ENCODE peak calls at places on chromosome 6, in four cellular contexts. W, G, Q and V are unnamed samples. For H3K27me3, the result is how much of the 10 kb centered on the place peaks cover.

GRCh38 chr6:35731414-35731735 is 5.5 kb upstream of the ARMC12 start:
- DNase-seq in W (no peak), G (peak), Q (peak), V (peak)

GRCh38 chr6:157549468-157549745 is 168.4 kb downstream of the ZDHHC14 start:
- DNase-seq in W (no peak), G (no peak), Q (no peak), V (no peak)

GRCh38 chr6:129346964-129347363 is 363.0 kb downstream of the ARHGAP18 start:
- DNase-seq in W (no peak), G (no peak), Q (no peak), V (no peak)

GRCh38 chr6:2196079-2196679 is 49.2 kb downstream of the GMDS start:
- DNase-seq in W (no peak), G (peak), Q (no peak), V (peak)

GRCh38 chr6:107416179-107416578 is 43.2 kb downstream of the PDSS2 start:
- DNase-seq in W (no peak), G (no peak), Q (no peak), V (no peak)

GRCh38 chr6:53725791-53726575 is 60.4 kb upstream of the KLHL31 start:
- DNase-seq in W (no peak), G (peak), Q (peak), V (peak)

GRCh38 chr6:42925248-42925857 is 3.9 kb upstream of the CNPY3 start:
- DNase-seq in W (no peak), G (no peak), Q (no peak), V (no peak)

GRCh38 chr6:43369174-43370002 is at the start of gene ZNF318:
- DNase-seq in W (peak), G (peak), Q (peak), V (peak)

GRCh38 chr6:123841067-123841896 is 37.6 kb downstream of the NKAIN2 start:
- DNase-seq in W (no peak), G (no peak), Q (no peak), V (no peak)

GRCh38 chr6:157442296-157442695 is 61.3 kb downstream of the ZDHHC14 start:
- DNase-seq in W (no peak), G (no peak), Q (no peak), V (no peak)

GRCh38 chr6:6586671-6587526 is 1.6 kb upstream of the LY86 start:
- DNase-seq in W (no peak), G (no peak), Q (no peak), V (no peak)

GRCh38 chr6:37056439-37057127 is 51.1 kb downstream of the FGD2 start:
- DNase-seq in W (no peak), G (peak), Q (no peak), V (no peak)

GRCh38 chr6:111534366-111534765 is 51.3 kb upstream of the REV3L start:
- DNase-seq in W (no peak), G (peak), Q (peak), V (peak)

GRCh38 chr6:72758901-72759300 is 137.0 kb downstream of the KCNQ5 start:
- DNase-seq in W (no peak), G (no peak), Q (no peak), V (no peak)

GRCh38 chr6:118712955-118713354 is 61.6 kb upstream of the CEP85L start:
- DNase-seq in W (peak), G (peak), Q (no peak), V (no peak)

GRCh38 chr6:66897576-66897975 is 1190.5 kb upstream of the EYS start:
- DNase-seq in W (no peak), G (peak), Q (no peak), V (no peak)

GRCh38 chr6:56335733-56336132 is 88.4 kb upstream of the COL21A1 start:
- DNase-seq in W (peak), G (peak), Q (no peak), V (no peak)

GRCh38 chr6:56334937-56335336 is 87.6 kb upstream of the COL21A1 start:
- DNase-seq in W (no peak), G (peak), Q (no peak), V (no peak)

GRCh38 chr6:56343295-56343694 is 95.9 kb upstream of the COL21A1 start:
- DNase-seq in W (no peak), G (no peak), Q (no peak), V (no peak)

GRCh38 chr6:56339524-56339923 is 92.1 kb upstream of the COL21A1 start:
- DNase-seq in W (no peak), G (no peak), Q (no peak), V (no peak)
- H3K27me3 ChIP-seq in W (under half), G (under half), Q (under half), V (under half)

GRCh38 chr6:41635365-41635764 is 2.9 kb upstream of the MDFI start:
- DNase-seq in W (no peak), G (no peak), Q (no peak), V (no peak)

GRCh38 chr6:41637179-41638001 is 878 bp upstream of the MDFI start:
- DNase-seq in W (no peak), G (peak), Q (no peak), V (no peak)

GRCh38 chr6:41638002-41638800 is at the start of gene MDFI:
- DNase-seq in W (no peak), G (no peak), Q (no peak), V (no peak)

GRCh38 chr6:41634657-41635056 is 3.6 kb upstream of the MDFI start:
- DNase-seq in W (no peak), G (no peak), Q (no peak), V (no peak)

GRCh38 chr6:41636803-41637178 is 1.5 kb upstream of the MDFI start:
- DNase-seq in W (no peak), G (peak), Q (no peak), V (peak)
- H3K27me3 ChIP-seq in W (half or more), G (under half), Q (under half), V (under half)

GRCh38 chr6:149936743-149937142 is 5.1 kb upstream of the ULBP2 start:
- DNase-seq in W (no peak), G (no peak), Q (no peak), V (no peak)
- H3K27me3 ChIP-seq in W (under half), G (under half), Q (under half), V (under half)

DNA sequence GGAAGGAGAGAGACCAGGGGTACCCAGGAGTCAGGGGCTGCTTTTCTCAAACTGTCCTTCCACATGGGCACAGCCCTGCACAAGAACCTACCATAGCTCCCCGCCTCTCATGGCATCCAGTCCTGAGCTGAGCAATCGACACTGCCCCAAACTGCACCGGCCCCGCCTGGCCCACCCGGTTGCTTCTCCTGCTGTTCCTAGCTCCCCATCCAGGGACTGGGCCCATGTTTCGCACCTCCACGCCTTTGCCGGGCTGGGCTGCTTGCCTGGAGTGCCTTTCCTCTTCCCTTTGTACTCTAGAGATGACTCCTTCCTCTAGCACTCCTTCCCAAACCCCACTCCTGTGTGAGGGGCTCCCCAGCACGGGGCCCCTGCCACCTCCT is 123.0 kb downstream of the GRM4 start:
- DNase-seq in W (no peak), G (no peak), Q (no peak), V (no peak)
- H3K27me3 ChIP-seq in W (under half), G (under half), Q (under half), V (under half)

DNA sequence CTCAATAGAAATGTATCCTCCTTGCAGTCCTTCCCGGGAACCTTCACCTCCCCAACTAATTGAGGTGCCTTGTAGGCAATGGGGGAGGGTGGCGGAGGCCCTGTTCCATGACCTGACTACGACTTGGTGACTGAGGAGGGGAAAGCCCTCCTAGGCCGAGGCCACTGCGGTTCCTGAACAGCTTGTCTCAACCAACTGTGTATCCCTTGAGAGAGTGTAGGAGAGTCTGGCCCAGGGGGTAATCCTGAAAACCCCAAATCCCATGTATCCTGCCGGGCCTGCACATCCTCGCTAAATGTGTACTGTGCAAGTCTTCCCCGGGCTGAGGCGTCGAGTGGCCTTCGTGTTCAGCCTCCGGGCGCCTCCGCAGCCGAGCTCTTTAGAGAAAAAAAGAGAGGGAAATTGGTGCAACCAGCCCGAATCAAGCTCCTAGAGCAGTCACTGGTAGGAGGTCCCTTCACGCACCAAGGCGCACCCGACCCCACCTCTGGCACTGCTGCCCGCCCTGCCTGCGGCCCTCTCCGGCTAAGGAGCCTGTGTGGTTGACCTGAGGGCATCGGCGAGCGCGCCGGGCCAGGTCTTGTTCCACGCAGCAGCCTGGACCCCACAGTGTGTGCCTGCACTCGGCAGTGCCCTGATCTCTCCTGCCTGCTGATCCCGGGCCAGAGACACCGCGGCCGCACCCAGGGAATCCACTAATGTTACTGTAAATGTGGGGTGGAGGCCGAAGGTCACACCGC is 7.3 kb downstream of the SIM1 start:
- DNase-seq in W (no peak), G (no peak), Q (no peak), V (no peak)
- H3K27me3 ChIP-seq in W (under half), G (under half), Q (half or more), V (under half)

DNA sequence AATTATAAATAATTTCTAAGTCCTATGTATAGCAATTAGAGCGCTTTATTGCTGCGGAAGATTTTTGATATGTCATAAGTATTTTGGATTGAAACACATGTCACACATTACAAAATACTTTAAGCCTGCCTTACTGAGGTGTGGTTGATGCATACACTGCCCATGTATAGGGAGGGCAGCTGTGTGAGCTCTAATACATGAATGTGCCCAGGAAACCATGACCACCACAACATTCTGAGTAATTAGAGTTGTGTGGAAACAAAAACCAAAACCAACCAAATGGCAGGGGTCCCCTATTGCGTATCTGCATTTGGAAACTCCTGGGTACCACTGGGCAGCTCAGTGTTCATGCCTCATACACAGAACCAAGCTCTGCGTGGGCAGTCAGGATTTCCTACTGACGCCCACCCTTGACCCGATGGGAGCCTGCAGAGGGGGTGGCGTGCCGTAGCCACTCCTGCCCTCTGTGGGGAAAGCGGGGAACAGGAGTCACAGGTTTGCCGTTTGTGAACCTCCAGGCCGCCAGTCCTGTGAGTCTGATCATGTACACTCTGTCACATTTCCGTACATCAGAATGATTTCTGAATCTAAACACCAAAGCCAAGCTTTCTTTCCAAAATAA is 50.9 kb upstream of the PDE10A start:
- DNase-seq in W (no peak), G (no peak), Q (no peak), V (no peak)
- H3K27me3 ChIP-seq in W (under half), G (under half), Q (under half), V (under half)

GRCh38 chr6:39008737-39009136 is 39.8 kb upstream of the GLP1R start:
- DNase-seq in W (no peak), G (no peak), Q (no peak), V (no peak)
- H3K27me3 ChIP-seq in W (under half), G (half or more), Q (under half), V (under half)

GRCh38 chr6:168101201-168102092 is 22.4 kb upstream of the FRMD1 start:
- DNase-seq in W (no peak), G (no peak), Q (no peak), V (no peak)

GRCh38 chr6:168103036-168103830 is 24.2 kb upstream of the FRMD1 start:
- DNase-seq in W (no peak), G (no peak), Q (no peak), V (no peak)

GRCh38 chr6:168100011-168100802 is 21.2 kb upstream of the FRMD1 start:
- DNase-seq in W (no peak), G (no peak), Q (no peak), V (no peak)

GRCh38 chr6:168100803-168101095 is 21.7 kb upstream of the FRMD1 start:
- DNase-seq in W (no peak), G (no peak), Q (no peak), V (no peak)

DNA sequence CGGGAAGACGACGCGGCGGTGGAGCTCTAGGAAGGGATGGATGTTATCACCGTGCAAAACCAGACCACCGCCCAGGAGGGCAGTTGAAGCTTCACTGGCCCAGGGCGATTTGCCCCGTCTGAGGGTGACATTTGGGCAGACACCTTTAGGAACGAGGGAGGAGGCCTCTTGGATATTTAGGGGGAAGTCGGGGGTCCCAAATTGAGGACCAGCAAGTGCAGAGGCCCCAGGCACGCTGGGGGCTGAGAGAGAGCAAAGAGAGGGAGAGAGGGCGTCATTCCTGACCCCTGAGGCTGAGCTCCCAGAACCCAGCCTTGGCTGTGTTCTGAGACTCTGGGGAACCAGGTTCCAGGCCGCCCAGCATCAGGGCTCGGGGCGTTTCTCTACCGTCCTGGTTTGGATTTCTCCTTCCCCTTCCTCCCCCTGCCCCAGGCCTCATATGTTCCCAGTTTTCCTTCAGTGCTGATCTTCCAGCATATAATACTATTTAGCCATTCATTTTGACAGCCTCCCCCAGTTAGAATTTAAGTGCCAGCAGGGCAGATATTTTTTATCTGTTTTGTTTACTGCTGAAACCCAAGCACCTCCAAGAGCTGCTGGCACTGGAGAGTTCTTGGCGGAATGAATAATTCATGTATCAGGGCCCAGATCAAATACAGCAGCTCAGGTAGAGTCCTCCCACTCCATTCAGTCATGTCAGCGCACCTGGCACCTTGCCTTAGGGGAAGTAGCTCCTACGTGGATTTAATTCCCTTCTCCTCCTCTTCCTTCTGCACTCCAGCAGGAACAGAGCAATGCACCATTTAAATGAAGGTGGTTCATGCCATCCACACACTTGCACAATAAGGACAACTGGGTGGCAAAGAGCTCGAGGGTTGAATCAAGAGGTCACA is 23.3 kb upstream of the FRMD1 start:
- DNase-seq in W (no peak), G (no peak), Q (no peak), V (no peak)
- H3K27me3 ChIP-seq in W (under half), G (under half), Q (under half), V (under half)